ENCODE peak calls at places on chromosomes 3 and 15, in nine cellular contexts. X, W, N, G, A, F, S, R and B are unnamed samples.
A peak's percentile ranks its signal among the peaks of the same experiment; 100 is the strongest.

GRCh38 chr3:142586803-142587406 is 8.4 kb upstream of the ATR start:
- DNase-seq in F (peak; percentile 82), W (peak; percentile 74), A (no peak), X (no peak), S (no peak), G (peak; percentile 66), N (no peak), R (no peak), B (peak; percentile 65)

GRCh38 chr3:59424268-59425010 is 374.6 kb upstream of the CFAP20DC start:
- DNase-seq in W (peak; percentile 80), F (peak; percentile 85), G (no peak), S (no peak), N (no peak), X (no peak), R (no peak), A (no peak), B (no peak)

GRCh38 chr15:65731926-65732325 is 60.2 kb downstream of the DENND4A start:
- DNase-seq in S (no peak), N (no peak), A (no peak), W (peak; percentile 35), R (no peak), G (no peak), F (no peak), X (no peak), B (no peak)

GRCh38 chr15:80895091-80895490 is 94.5 kb downstream of the MESD start:
- DNase-seq in F (no peak), R (no peak), S (no peak), X (no peak), G (no peak), N (no peak), A (no peak), W (no peak), B (no peak)

GRCh38 chr3:122691195-122691594 is 10.6 kb downstream of the PARP14 start:
- DNase-seq in A (no peak), R (no peak), X (no peak), W (peak; percentile 74), F (peak; percentile 74), S (no peak), G (no peak), N (no peak), B (no peak)

GRCh38 chr3:65729553-65729952 is 309.2 kb downstream of the MAGI1 start:
- DNase-seq in X (no peak), N (no peak), G (no peak), A (no peak), R (no peak), W (peak; percentile 78), S (no peak), F (peak; percentile 95), B (no peak)

GRCh38 chr3:121871434-121871833 is 22.8 kb upstream of the SLC15A2 start:
- DNase-seq in F (no peak), G (peak; percentile 26), S (no peak), R (no peak), N (no peak), A (no peak), X (no peak), W (no peak), B (no peak)

GRCh38 chr15:66161108-66161507 is 92.4 kb downstream of the MEGF11 start:
- DNase-seq in N (no peak), W (no peak), X (no peak), A (no peak), G (peak; percentile 58), F (no peak), S (no peak), R (no peak), B (no peak)

GRCh38 chr3:63580151-63580550 is 72.3 kb upstream of the SNTN start:
- DNase-seq in G (no peak), R (no peak), W (no peak), F (no peak), N (no peak), A (no peak), X (no peak), S (no peak), B (no peak)

GRCh38 chr3:174363256-174363655 is 495.9 kb upstream of the NAALADL2 start:
- DNase-seq in X (no peak), G (no peak), R (no peak), W (no peak), S (no peak), F (peak; percentile 22), N (no peak), A (no peak), B (no peak)

GRCh38 chr3:148847351-148847750 is 17.7 kb upstream of the CPA3 start:
- DNase-seq in S (no peak), A (no peak), W (no peak), N (no peak), X (no peak), G (no peak), F (peak; percentile 44), R (no peak), B (peak; percentile 33)

GRCh38 chr3:173465112-173465511 is 67.6 kb downstream of the NLGN1 start:
- DNase-seq in W (peak; percentile 13), A (no peak), R (no peak), N (no peak), F (peak; percentile 62), X (no peak), S (no peak), G (no peak), B (no peak)

GRCh38 chr3:132788299-132788698 is 66.1 kb upstream of the NPHP3 start:
- DNase-seq in X (no peak), G (no peak), S (no peak), W (peak; percentile 72), F (peak; percentile 90), R (no peak), N (peak; percentile 49), A (no peak), B (no peak)

GRCh38 chr15:87287156-87287555 is 969.4 kb downstream of the NTRK3 start:
- DNase-seq in A (no peak), W (peak; percentile 83), S (no peak), X (no peak), N (no peak), G (no peak), F (peak; percentile 83), R (no peak), B (no peak)

GRCh38 chr3:188097786-188098185 is 56.2 kb upstream of the LPP start:
- DNase-seq in S (no peak), W (no peak), N (no peak), G (peak; percentile 90), A (no peak), R (no peak), X (no peak), F (no peak), B (no peak)

DNA sequence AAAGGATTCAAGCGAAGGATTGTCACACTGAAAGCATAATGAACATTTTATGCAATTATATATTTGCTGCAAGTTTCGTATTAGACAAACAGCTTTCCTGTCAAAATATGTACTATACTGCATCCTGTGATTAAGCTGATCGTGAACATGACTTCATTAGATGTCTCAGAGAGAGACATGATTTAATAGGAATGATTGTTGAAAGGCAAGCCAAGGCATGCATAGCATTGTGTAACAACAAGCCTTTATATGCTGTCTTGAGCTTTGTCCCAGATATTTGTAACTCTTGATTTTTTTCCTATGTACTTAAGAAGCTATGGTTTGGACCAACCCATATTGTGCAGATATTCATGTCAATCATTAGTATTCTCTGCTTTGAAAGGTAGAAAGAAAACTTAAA is 309.1 kb downstream of the KCNH8 start:
- DNase-seq in X (no peak), S (no peak), N (no peak), R (no peak), W (no peak), A (no peak), F (no peak), G (no peak), B (no peak)
- TF ChIP-seq CTCF in X (no peak), S (no peak), N (no peak), R (no peak), W (no peak), A (no peak), F (no peak), G (no peak), B (no peak)

DNA sequence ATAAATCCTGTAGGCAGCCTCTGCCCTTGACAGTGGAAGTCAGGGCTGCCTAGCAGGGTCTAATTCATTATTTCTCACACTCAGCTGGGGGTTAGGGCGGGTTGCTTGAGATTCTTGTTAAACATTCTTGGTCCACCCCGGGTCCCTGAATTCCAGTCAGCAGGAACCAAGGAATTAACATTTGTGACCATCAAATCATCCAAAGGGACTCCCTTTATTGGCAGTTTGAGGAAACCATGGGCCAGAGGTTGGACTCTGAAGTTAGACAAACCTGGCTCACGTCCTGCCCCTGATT is 122.8 kb downstream of the EEFSEC start:
- DNase-seq in G (no peak), W (no peak), S (no peak), N (no peak), X (no peak), A (no peak), F (peak; percentile 23), R (no peak), B (no peak)
- TF ChIP-seq CTCF in G (no peak), W (no peak), S (no peak), N (no peak), X (no peak), A (no peak), F (no peak), R (no peak), B (no peak)

DNA sequence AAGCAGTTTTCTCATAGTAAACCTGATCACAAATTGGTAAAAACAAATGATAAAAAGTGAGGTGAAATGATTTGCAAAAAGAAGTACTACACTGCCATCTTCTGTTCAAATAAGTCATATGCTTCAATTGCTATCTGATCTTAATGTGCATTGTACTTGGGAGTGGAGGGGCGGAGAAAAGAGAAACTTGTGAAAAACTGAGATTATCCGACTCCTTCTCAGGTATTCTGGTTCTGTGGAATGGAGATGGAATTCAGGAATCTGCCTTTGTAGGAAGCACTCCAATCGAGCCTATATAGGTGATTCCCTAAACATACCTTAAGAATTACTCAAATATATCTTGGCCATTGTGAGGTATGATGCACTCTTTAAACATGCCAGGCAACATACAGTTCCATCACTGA is 180.6 kb downstream of the CHL1 start:
- DNase-seq in N (no peak), W (peak; percentile 14), X (no peak), S (no peak), G (peak; percentile 61), F (peak; percentile 44), A (no peak), R (no peak), B (no peak)
- TF ChIP-seq CTCF in N (no peak), W (peak; percentile 9), X (peak; percentile 50), S (no peak), G (peak; percentile 82), F (peak; percentile 41), A (peak; percentile 27), R (peak; percentile 34), B (peak; percentile 36)

DNA sequence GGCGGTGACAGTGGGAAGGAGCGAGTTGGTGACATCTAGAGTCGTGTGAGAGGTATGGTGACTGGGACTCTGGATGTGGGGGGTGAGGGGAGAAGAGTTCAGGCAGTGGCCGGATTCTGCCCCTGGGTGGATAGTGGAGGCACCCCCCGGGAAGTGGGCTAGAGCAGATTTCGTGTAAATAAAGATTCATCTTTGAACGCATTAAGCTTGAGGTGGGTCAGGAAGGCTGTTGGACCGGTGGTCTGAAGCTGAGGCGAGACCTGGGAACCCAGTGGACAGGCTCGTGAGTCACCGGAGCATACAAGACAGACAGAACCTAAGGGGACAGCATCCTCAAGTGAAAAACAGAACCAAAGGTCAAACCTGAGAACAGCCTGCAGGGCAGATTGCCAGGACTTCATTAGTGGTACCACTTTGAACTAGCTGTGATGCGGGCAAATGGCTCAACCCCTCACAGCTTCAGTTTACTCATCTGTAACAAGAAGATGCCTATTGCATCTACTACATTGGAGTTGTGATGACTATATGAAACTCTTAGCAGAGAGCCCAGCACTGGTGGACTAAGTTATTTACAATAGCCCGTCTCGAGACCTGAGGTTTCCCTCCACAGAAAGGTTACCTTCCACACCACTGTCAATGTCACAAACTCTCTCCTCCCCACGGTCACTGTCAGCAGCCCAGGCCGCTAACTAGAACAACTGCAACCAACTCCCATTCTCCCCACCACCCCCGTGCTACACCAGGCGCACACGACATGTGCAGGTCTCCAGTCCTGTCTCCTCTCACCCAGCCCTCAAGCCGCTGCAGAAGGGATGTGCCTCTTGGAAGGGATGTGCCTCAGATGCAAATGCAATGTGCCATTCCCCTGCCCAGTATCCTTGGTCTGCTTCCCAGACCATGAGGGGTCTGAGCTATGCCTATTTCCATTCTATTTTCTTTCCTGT is 901 bp upstream of the CLN6 start:
- DNase-seq in W (no peak), R (peak; percentile 74), S (no peak), N (no peak), G (peak; percentile 37), F (no peak), X (no peak), A (no peak), B (no peak)
- TF ChIP-seq CTCF in W (no peak), R (no peak), S (no peak), N (no peak), G (peak; percentile 63), F (no peak), X (no peak), A (no peak), B (no peak)